ENCODE peak calls at places on chromosomes 7 and 10, in five cellular contexts. C is KBM-7; Q is psoas muscle; K is stimulated activated CD4-positive, alpha-beta T cell treated with anti-CD3 and anti-CD28 coated beads, Interleukin-2, amount 100 ng/mL, for 48 hours; H is left ventricle myocardium superior. E is an unnamed sample.
A peak's percentile ranks its signal among the peaks of the same experiment; 100 is the strongest.

GRCh38 chr10:124745678-124746077 is 1.5 kb upstream of the FAM53B start:
- DNase-seq in C (peak; percentile 63), Q (no peak), K (no peak), H (no peak), E (no peak)

GRCh38 chr7:91351374-91351773 is 87.1 kb downstream of the FZD1 start:
- DNase-seq in C (no peak), Q (no peak), K (no peak), H (no peak), E (peak; percentile 79)

GRCh38 chr7:29918850-29919249 is 70.8 kb downstream of the SCRN1 start:
- DNase-seq in C (no peak), Q (no peak), K (no peak), H (no peak), E (no peak)

GRCh38 chr7:33680682-33681081 is 224.7 kb upstream of the BMPER start:
- DNase-seq in C (no peak), Q (no peak), K (no peak), H (no peak), E (no peak)

GRCh38 chr10:60937022-60937421 is 7.0 kb downstream of the RHOBTB1 start:
- DNase-seq in C (no peak), Q (no peak), K (no peak), H (no peak), E (no peak)

GRCh38 chr7:74412061-74412460 is 41.6 kb upstream of the GTF2IRD1 start:
- DNase-seq in C (peak; percentile 54), Q (no peak), K (no peak), H (no peak), E (no peak)

GRCh38 chr7:134619627-134620331 is 26.9 kb upstream of the BPGM start:
- DNase-seq in C (no peak), Q (no peak), K (no peak), H (no peak), E (no peak)

GRCh38 chr7:47988496-47989386 is 9.3 kb upstream of the HUS1 start:
- DNase-seq in C (peak; percentile 9), Q (no peak), K (no peak), H (no peak), E (no peak)

GRCh38 chr10:33193057-33193866 is 141.2 kb downstream of the NRP1 start:
- DNase-seq in C (peak; percentile 79), Q (peak; percentile 73), K (peak; percentile 71), H (peak; percentile 76), E (peak; percentile 24)

GRCh38 chr10:76583711-76584161 is 1053.9 kb downstream of the KCNMA1 start:
- DNase-seq in C (no peak), Q (no peak), K (no peak), H (no peak), E (no peak)

GRCh38 chr7:117041007-117041406 is 87.7 kb downstream of the ST7 start:
- DNase-seq in C (no peak), Q (no peak), K (no peak), H (no peak), E (no peak)

GRCh38 chr10:70312972-70313371 is 29.2 kb upstream of the NPFFR1 start:
- DNase-seq in C (no peak), Q (no peak), K (no peak), H (no peak), E (no peak)

GRCh38 chr10:124742418-124743187 is 1.6 kb downstream of the FAM53B start:
- DNase-seq in C (peak; percentile 60), Q (peak; percentile 24), K (no peak), H (peak; percentile 41), E (peak; percentile 43)

GRCh38 chr7:158501300-158502067 is 86.1 kb downstream of the PTPRN2 start:
- DNase-seq in C (no peak), Q (no peak), K (no peak), H (no peak), E (no peak)

GRCh38 chr10:119413738-119414611 is 128.5 kb downstream of the RGS10 start:
- DNase-seq in C (no peak), Q (no peak), K (no peak), H (peak; percentile 72), E (no peak)

GRCh38 chr10:132408367-132408781 is 11.4 kb downstream of the PWWP2B start:
- DNase-seq in C (no peak), Q (no peak), K (no peak), H (no peak), E (no peak)

GRCh38 chr7:36157506-36158320 is 4.7 kb downstream of the EEPD1 start:
- DNase-seq in C (no peak), Q (no peak), K (no peak), H (no peak), E (no peak)

GRCh38 chr7:6142871-6143380 is 111.8 kb downstream of the ANKRD61 start:
- DNase-seq in C (no peak), Q (no peak), K (no peak), H (no peak), E (no peak)

GRCh38 chr7:134184767-134185166 is 57.6 kb downstream of the LRGUK start:
- DNase-seq in C (peak; percentile 21), Q (no peak), K (no peak), H (no peak), E (no peak)

GRCh38 chr10:34727595-34728033 is 87.5 kb downstream of the PARD3 start:
- DNase-seq in C (no peak), Q (no peak), K (no peak), H (peak; percentile 37), E (no peak)

GRCh38 chr10:19811517-19811916 is 4.7 kb upstream of the PLXDC2 start:
- DNase-seq in C (peak; percentile 45), Q (no peak), K (no peak), H (no peak), E (no peak)

GRCh38 chr7:87359366-87359765 is 13.9 kb downstream of the CROT start:
- DNase-seq in C (no peak), Q (no peak), K (no peak), H (no peak), E (no peak)

GRCh38 chr10:44995914-44996633 is 4.6 kb upstream of the ZNF22 start:
- DNase-seq in C (peak; percentile 45), Q (peak; percentile 57), K (no peak), H (peak; percentile 72), E (no peak)

GRCh38 chr10:66931340-66931948 is 5.6 kb downstream of the LRRTM3 start:
- DNase-seq in C (peak; percentile 42), Q (no peak), K (no peak), H (no peak), E (no peak)

GRCh38 chr7:152025937-152026890 is 740 bp downstream of the GALNT11 start:
- DNase-seq in C (no peak), Q (no peak), K (no peak), H (no peak), E (no peak)

GRCh38 chr10:43816351-43817321 is 168.0 kb upstream of the ZNF32 start:
- DNase-seq in C (peak; percentile 37), Q (no peak), K (peak; percentile 52), H (peak; percentile 38), E (no peak)

E was measured in NCI-H526 treated with DMSO at 0.1 percent for 48 hours.